ENCODE peak calls at places on chromosome 13, in four cellular contexts. I is NCI-H345, M is neural crest cell, O is aorta. C is an unnamed sample.

GRCh38 chr13:44573071-44573470 is 3.1 kb downstream of the TSC22D1 start:
- DNase-seq in M (no peak), I (no peak), O (no peak), C (no peak)

GRCh38 chr13:26111797-26112196 is 60.0 kb upstream of the SHISA2 start:
- DNase-seq in M (no peak), I (no peak), O (no peak), C (no peak)

GRCh38 chr13:108268713-108269112 is 805 bp upstream of the TNFSF13B start:
- DNase-seq in M (no peak), I (no peak), O (no peak), C (no peak)

GRCh38 chr13:44317752-44318550 is 55.7 kb upstream of the SERP2 start:
- DNase-seq in O (no peak), M (no peak), I (no peak), C (no peak)

GRCh38 chr13:94120878-94121277 is 358.6 kb downstream of the DCT start:
- DNase-seq in I (no peak), O (no peak), M (no peak), C (no peak)

GRCh38 chr13:28753208-28753892 is 34.6 kb upstream of the SLC46A3 start:
- DNase-seq in I (no peak), M (no peak), O (peak), C (peak)

GRCh38 chr13:101306773-101307172 is 109.5 kb downstream of the NALCN start:
- DNase-seq in I (no peak), O (no peak), M (no peak), C (no peak)

GRCh38 chr13:37144661-37145060 is 39.2 kb upstream of the CSNK1A1L start:
- DNase-seq in I (no peak), O (no peak), M (no peak), C (no peak)

GRCh38 chr13:111883571-111884343 is 183.2 kb upstream of the SOX1 start:
- DNase-seq in M (no peak), O (no peak), I (no peak), C (no peak)

GRCh38 chr13:104586010-104586746 is 1520.0 kb upstream of the SLC10A2 start:
- DNase-seq in I (no peak), M (no peak), O (no peak), C (no peak)

GRCh38 chr13:42174344-42175162 is 97.4 kb upstream of the AKAP11 start:
- DNase-seq in I (no peak), O (no peak), M (no peak), C (no peak)

GRCh38 chr13:106625578-106625977 is 57.6 kb upstream of the ARGLU1 start:
- DNase-seq in M (no peak), I (no peak), O (no peak), C (no peak)

GRCh38 chr13:59734393-59734792 is 429.3 kb downstream of the DIAPH3 start:
- DNase-seq in M (no peak), O (no peak), I (peak), C (no peak)

GRCh38 chr13:47039106-47039505 is 142.3 kb upstream of the HTR2A start:
- DNase-seq in O (no peak), I (no peak), M (no peak), C (no peak)

GRCh38 chr13:99356216-99357089 is 49.3 kb upstream of the GPR183 start:
- DNase-seq in O (no peak), I (no peak), M (no peak), C (no peak)

GRCh38 chr13:87669379-87669978 is 1.7 kb upstream of the SLITRK5 start:
- DNase-seq in M (no peak), O (no peak), I (peak), C (no peak)

GRCh38 chr13:27283906-27284523 is 13.4 kb downstream of the RASL11A start:
- DNase-seq in O (no peak), I (no peak), M (no peak), C (no peak)

GRCh38 chr13:35014606-35015005 is 72.5 kb downstream of the NBEA start:
- DNase-seq in M (no peak), I (no peak), O (no peak), C (no peak)

GRCh38 chr13:93789058-93789457 is 562.5 kb downstream of the GPC6 start:
- DNase-seq in O (no peak), M (no peak), I (no peak), C (no peak)

GRCh38 chr13:109786457-109787134 is at the start of gene IRS2:
- DNase-seq in O (peak), M (peak), I (peak), C (peak)

GRCh38 chr13:28392428-28392827 is 102.5 kb downstream of the FLT1 start:
- DNase-seq in O (no peak), M (no peak), I (no peak), C (no peak)

GRCh38 chr13:60155978-60156377 is 7.8 kb downstream of the DIAPH3 start:
- DNase-seq in O (no peak), M (no peak), I (no peak), C (no peak)

GRCh38 chr13:20561731-20562130 is 5.2 kb upstream of the IFT88 start:
- DNase-seq in I (no peak), O (no peak), M (no peak), C (no peak)

GRCh38 chr13:90272356-90272755 is 1075.1 kb upstream of the MIR17HG start:
- DNase-seq in M (no peak), O (no peak), I (no peak), C (no peak)

GRCh38 chr13:24050292-24050711 is 110.2 kb upstream of the SPATA13 start:
- DNase-seq in M (no peak), I (no peak), O (peak), C (no peak)

GRCh38 chr13:63435668-63436275 is 2020.1 kb upstream of the PCDH20 start:
- DNase-seq in M (no peak), I (no peak), O (no peak), C (no peak)

GRCh38 chr13:52599037-52599852 is 43.0 kb upstream of the HNRNPA1L2 start:
- DNase-seq in I (peak), M (no peak), O (no peak), C (no peak)

GRCh38 chr13:19836472-19836871 is 27.0 kb downstream of the ZMYM5 start:
- DNase-seq in I (no peak), O (no peak), M (no peak), C (no peak)